ENCODE peak calls at places on chromosomes 13 and 19, in four cellular contexts. V is endothelial cell, X is stromal cell of bone marrow, F is adrenal gland. R is an unnamed sample.

GRCh38 chr19:49877879-49878743 is 609 bp downstream of the TBC1D17 start:
- DNase-seq in V (peak), X (peak), F (peak), R (peak)

GRCh38 chr19:55085923-55086715 is 10.4 kb downstream of the EPS8L1 start:
- DNase-seq in V (no peak), X (no peak), F (no peak), R (no peak)

GRCh38 chr19:10091892-10092641 is 6.0 kb downstream of the SHFL start:
- DNase-seq in V (no peak), X (no peak), F (peak), R (no peak)

GRCh38 chr13:32200741-32201140 is 114.4 kb downstream of the ZAR1L start:
- DNase-seq in V (no peak), X (no peak), F (no peak), R (peak)

GRCh38 chr13:29861694-29862110 is 11.3 kb upstream of the UBL3 start:
- DNase-seq in V (no peak), X (peak), F (no peak), R (peak)

GRCh38 chr13:63948045-63948444 is 2532.4 kb upstream of the PCDH20 start:
- DNase-seq in V (no peak), X (no peak), F (no peak), R (no peak)

GRCh38 chr13:78317030-78317429 is 286.3 kb downstream of the POU4F1 start:
- DNase-seq in V (no peak), X (peak), F (no peak), R (peak)

GRCh38 chr19:48745208-48745995 is 1.3 kb downstream of the IZUMO1 start:
- DNase-seq in V (peak), X (peak), F (peak), R (peak)

GRCh38 chr13:90640976-90641375 is 706.5 kb upstream of the MIR17HG start:
- DNase-seq in V (no peak), X (no peak), F (no peak), R (peak)

GRCh38 chr19:38669532-38669931 is 22.1 kb downstream of the ACTN4 start:
- DNase-seq in V (no peak), X (no peak), F (no peak), R (no peak)

GRCh38 chr19:51093510-51094345 is 11.0 kb upstream of the KLK14 start:
- DNase-seq in V (no peak), X (no peak), F (no peak), R (no peak)

GRCh38 chr13:73222627-73223026 is 163.8 kb downstream of the KLF5 start:
- DNase-seq in V (no peak), X (no peak), F (no peak), R (no peak)

GRCh38 chr19:2252481-2253105 is 3.5 kb downstream of the AMH start:
- DNase-seq in V (no peak), X (no peak), F (no peak), R (no peak)

GRCh38 chr13:46748300-46748699 is 48.7 kb downstream of the ESD start:
- DNase-seq in V (no peak), X (no peak), F (no peak), R (peak)

GRCh38 chr13:30892966-30893365 is 13.1 kb upstream of the MEDAG start:
- DNase-seq in V (peak), X (no peak), F (no peak), R (no peak)

GRCh38 chr13:50116430-50116973 is 101.3 kb downstream of the KCNRG start:
- DNase-seq in V (no peak), X (no peak), F (no peak), R (no peak)

GRCh38 chr19:49954092-49954825 is 6.7 kb downstream of the SIGLEC11 start:
- DNase-seq in V (no peak), X (no peak), F (peak), R (no peak)

GRCh38 chr13:49220856-49221614 is 897 bp downstream of the MLNR start:
- DNase-seq in V (peak), X (no peak), F (no peak), R (no peak)

GRCh38 chr13:114009590-114010400 is 35.9 kb upstream of the C13orf46 start:
- DNase-seq in V (no peak), X (no peak), F (no peak), R (no peak)

GRCh38 chr13:113179374-113180230 is 21.2 kb downstream of the PROZ start:
- DNase-seq in V (no peak), X (no peak), F (no peak), R (no peak)

GRCh38 chr13:71968025-71968424 is 101.0 kb upstream of the DACH1 start:
- DNase-seq in V (peak), X (no peak), F (no peak), R (no peak)

GRCh38 chr13:31982124-31982523 is 49.5 kb upstream of the FRY start:
- DNase-seq in V (no peak), X (no peak), F (no peak), R (peak)

GRCh38 chr19:50994129-50994528 is 7.3 kb downstream of the KLK8 start:
- DNase-seq in V (no peak), X (no peak), F (no peak), R (no peak)

GRCh38 chr19:6728346-6728745 is 7.9 kb upstream of the C3 start:
- DNase-seq in V (no peak), X (no peak), F (no peak), R (no peak)

GRCh38 chr13:20514866-20515265 is 10.8 kb downstream of the CRYL1 start:
- DNase-seq in V (no peak), X (no peak), F (no peak), R (peak)

GRCh38 chr13:27839809-27840467 is 47.7 kb downstream of the GSX1 start:
- DNase-seq in V (no peak), X (no peak), F (no peak), R (peak)

GRCh38 chr13:25232937-25233515 is 54.3 kb downstream of the MTMR6 start:
- DNase-seq in V (no peak), X (no peak), F (no peak), R (no peak)

GRCh38 chr19:2575734-2576481 is 100.0 kb downstream of the GADD45B start:
- DNase-seq in V (no peak), X (peak), F (peak), R (peak)

GRCh38 chr13:20684535-20684934 is 19.0 kb upstream of the IL17D start:
- DNase-seq in V (no peak), X (no peak), F (no peak), R (peak)

GRCh38 chr13:27026396-27026795 is 145.2 kb downstream of the USP12 start:
- DNase-seq in V (no peak), X (no peak), F (no peak), R (no peak)

GRCh38 chr19:38666662-38667448 is 19.4 kb downstream of the ACTN4 start:
- DNase-seq in V (peak), X (peak), F (peak), R (no peak)

GRCh38 chr19:38975214-38975860 is at the start of gene FBXO17:
- DNase-seq in V (peak), X (no peak), F (peak), R (peak)

GRCh38 chr13:73210218-73210883 is 151.5 kb downstream of the KLF5 start:
- DNase-seq in V (no peak), X (no peak), F (no peak), R (peak)

GRCh38 chr19:48170817-48171347 is 402 bp downstream of the ZSWIM9 start:
- DNase-seq in V (no peak), X (no peak), F (no peak), R (no peak)